ENCODE peak calls at places on chromosomes 16 and 17, in four cellular contexts. One of them, this sample, is unnamed.

GRCh38 chr17:76940738-76941350 is 72.6 kb downstream of the MGAT5B start:
- DNase-seq in thoracic aorta: no peak
- DNase-seq in tibial nerve: no peak
- DNase-seq in uterus: no peak
- DNase-seq in this sample: no peak

GRCh38 chr16:21088646-21089538 is 61.8 kb downstream of the DNAH3 start:
- DNase-seq in uterus: no peak
- DNase-seq in tibial nerve: no peak
- DNase-seq in thoracic aorta: no peak
- DNase-seq in this sample: no peak

GRCh38 chr16:4683255-4684029 is 9.9 kb upstream of the NUDT16L1 start:
- DNase-seq in tibial nerve: no peak
- DNase-seq in thoracic aorta: no peak
- DNase-seq in uterus: no peak
- DNase-seq in this sample: no peak

GRCh38 chr17:79615926-79616325 is 5.1 kb upstream of the RBFOX3 start:
- DNase-seq in tibial nerve: no peak
- DNase-seq in thoracic aorta: no peak
- DNase-seq in uterus: no peak
- DNase-seq in this sample: no peak

GRCh38 chr16:78200623-78201096 is 101.2 kb downstream of the WWOX start:
- DNase-seq in tibial nerve: no peak
- DNase-seq in thoracic aorta: no peak
- DNase-seq in uterus: no peak
- DNase-seq in this sample: no peak

GRCh38 chr17:68540981-68541380 is 28.8 kb downstream of the PRKAR1A start:
- DNase-seq in uterus: no peak
- DNase-seq in thoracic aorta: no peak
- DNase-seq in tibial nerve: no peak
- DNase-seq in this sample: no peak

GRCh38 chr17:74099441-74100340 is 103.8 kb upstream of the RPL38 start:
- DNase-seq in thoracic aorta: no peak
- DNase-seq in tibial nerve: no peak
- DNase-seq in uterus: no peak
- DNase-seq in this sample: no peak

GRCh38 chr16:23905027-23905426 is 69.2 kb downstream of the PRKCB start:
- DNase-seq in tibial nerve: no peak
- DNase-seq in uterus: peak; percentile 50
- DNase-seq in thoracic aorta: no peak
- DNase-seq in this sample: no peak

GRCh38 chr17:12554251-12554650 is 111.4 kb upstream of the MYOCD start:
- DNase-seq in thoracic aorta: no peak
- DNase-seq in uterus: no peak
- DNase-seq in tibial nerve: no peak
- DNase-seq in this sample: no peak

GRCh38 chr16:69040144-69040909 is 65.1 kb upstream of the HAS3 start:
- DNase-seq in tibial nerve: no peak
- DNase-seq in uterus: no peak
- DNase-seq in thoracic aorta: no peak
- DNase-seq in this sample: no peak

GRCh38 chr17:43517615-43518386 is 28.3 kb downstream of the ETV4 start:
- DNase-seq in uterus: no peak
- DNase-seq in tibial nerve: no peak
- DNase-seq in thoracic aorta: no peak
- DNase-seq in this sample: no peak

GRCh38 chr17:4703330-4703691 is 626 bp downstream of the PELP1 start:
- DNase-seq in uterus: no peak
- DNase-seq in tibial nerve: no peak
- DNase-seq in thoracic aorta: no peak
- DNase-seq in this sample: no peak

GRCh38 chr17:64741038-64741641 is 79.0 kb upstream of the SMURF2 start:
- DNase-seq in uterus: no peak
- DNase-seq in thoracic aorta: no peak
- DNase-seq in tibial nerve: no peak
- DNase-seq in this sample: no peak

GRCh38 chr17:73371285-73371684 is 59.5 kb upstream of the CDC42EP4 start:
- DNase-seq in thoracic aorta: no peak
- DNase-seq in uterus: no peak
- DNase-seq in tibial nerve: no peak
- DNase-seq in this sample: no peak

GRCh38 chr17:64073771-64074703 is 53.6 kb upstream of the ICAM2 start:
- DNase-seq in thoracic aorta: no peak
- DNase-seq in tibial nerve: no peak
- DNase-seq in uterus: no peak
- DNase-seq in this sample: no peak

GRCh38 chr16:12964466-12964865 is 63.1 kb downstream of the SHISA9 start:
- DNase-seq in tibial nerve: no peak
- DNase-seq in uterus: no peak
- DNase-seq in thoracic aorta: no peak
- DNase-seq in this sample: no peak

GRCh38 chr16:69469807-69470561 is 45.6 kb downstream of the CYB5B start:
- DNase-seq in thoracic aorta: no peak
- DNase-seq in tibial nerve: no peak
- DNase-seq in uterus: no peak
- DNase-seq in this sample: no peak

GRCh38 chr17:57662021-57662420 is 83.1 kb downstream of the CCDC182 start:
- DNase-seq in uterus: no peak
- DNase-seq in tibial nerve: no peak
- DNase-seq in thoracic aorta: no peak
- DNase-seq in this sample: no peak

GRCh38 chr16:30005341-30006094 is 5.3 kb downstream of the DOC2A start:
- DNase-seq in tibial nerve: no peak
- DNase-seq in thoracic aorta: no peak
- DNase-seq in uterus: no peak
- DNase-seq in this sample: no peak

GRCh38 chr17:33292981-33293867 is at the start of gene ASIC2:
- DNase-seq in thoracic aorta: no peak
- DNase-seq in uterus: no peak
- DNase-seq in tibial nerve: no peak
- DNase-seq in this sample: no peak

GRCh38 chr16:78212674-78213073 is 113.2 kb downstream of the WWOX start:
- DNase-seq in uterus: no peak
- DNase-seq in tibial nerve: no peak
- DNase-seq in thoracic aorta: no peak
- DNase-seq in this sample: no peak

GRCh38 chr17:1515640-1516402 is 591 bp downstream of the INPP5K start:
- DNase-seq in uterus: peak; percentile 75
- DNase-seq in tibial nerve: no peak
- DNase-seq in thoracic aorta: no peak
- DNase-seq in this sample: peak; percentile 53

GRCh38 chr17:76447931-76448652 is 4.9 kb downstream of the UBE2O start:
- DNase-seq in tibial nerve: no peak
- DNase-seq in thoracic aorta: no peak
- DNase-seq in uterus: no peak
- DNase-seq in this sample: no peak

GRCh38 chr16:68247400-68247799 is 2.2 kb downstream of the PLA2G15 start:
- DNase-seq in tibial nerve: no peak
- DNase-seq in uterus: no peak
- DNase-seq in thoracic aorta: no peak
- DNase-seq in this sample: peak; percentile 56

GRCh38 chr16:57946181-57946801 is 24.6 kb downstream of the CNGB1 start:
- DNase-seq in tibial nerve: no peak
- DNase-seq in thoracic aorta: no peak
- DNase-seq in uterus: no peak
- DNase-seq in this sample: no peak

GRCh38 chr17:73011016-73011486 is 81.4 kb downstream of the SLC39A11 start:
- DNase-seq in thoracic aorta: no peak
- DNase-seq in tibial nerve: no peak
- DNase-seq in uterus: no peak
- DNase-seq in this sample: peak; percentile 82

DNA sequence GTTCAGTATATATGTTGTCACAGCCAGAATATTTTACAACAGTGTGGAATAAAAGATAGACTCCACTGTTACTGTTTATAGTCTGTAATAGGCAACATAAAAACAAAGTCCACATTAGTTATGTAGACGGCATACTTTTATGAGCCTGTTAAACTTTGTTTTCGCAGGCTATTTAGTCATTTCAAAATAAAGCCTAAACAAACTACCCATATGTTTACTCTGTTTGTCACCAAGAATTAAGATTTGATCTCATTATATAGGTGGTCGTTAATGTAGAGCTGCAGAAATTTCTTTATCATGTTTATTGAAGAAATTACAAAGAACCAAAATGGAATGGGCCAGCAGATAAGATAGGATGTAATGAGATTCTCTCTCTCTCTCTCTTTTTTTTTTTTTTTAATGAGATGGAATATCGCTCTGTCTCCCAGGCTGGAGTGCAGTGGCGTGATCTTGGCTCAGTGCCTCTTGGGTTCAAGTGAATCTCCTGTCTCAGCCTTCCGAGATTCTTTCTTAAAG is 943.8 kb upstream of the SOX9 start:
- DNase-seq in uterus: no peak
- DNase-seq in tibial nerve: no peak
- DNase-seq in thoracic aorta: no peak
- DNase-seq in this sample: no peak
- TF ChIP-seq CTCF in uterus: no peak
- TF ChIP-seq CTCF in tibial nerve: no peak
- TF ChIP-seq CTCF in thoracic aorta: no peak
- TF ChIP-seq CTCF in this sample: no peak

GRCh38 chr17:67364847-67365761 is 1.3 kb downstream of the PSMD12 start:
- DNase-seq in thoracic aorta: no peak
- DNase-seq in tibial nerve: no peak
- DNase-seq in uterus: no peak
- DNase-seq in this sample: no peak

GRCh38 chr17:67362173-67362572 is 4.2 kb downstream of the PSMD12 start:
- DNase-seq in thoracic aorta: no peak
- DNase-seq in tibial nerve: no peak
- DNase-seq in uterus: no peak
- DNase-seq in this sample: no peak

GRCh38 chr17:67358612-67359011 is 7.8 kb downstream of the PSMD12 start:
- DNase-seq in tibial nerve: no peak
- DNase-seq in thoracic aorta: no peak
- DNase-seq in uterus: no peak
- DNase-seq in this sample: no peak

GRCh38 chr17:67360880-67361279 is 5.5 kb downstream of the PSMD12 start:
- DNase-seq in tibial nerve: no peak
- DNase-seq in uterus: no peak
- DNase-seq in thoracic aorta: no peak
- DNase-seq in this sample: no peak

DNA sequence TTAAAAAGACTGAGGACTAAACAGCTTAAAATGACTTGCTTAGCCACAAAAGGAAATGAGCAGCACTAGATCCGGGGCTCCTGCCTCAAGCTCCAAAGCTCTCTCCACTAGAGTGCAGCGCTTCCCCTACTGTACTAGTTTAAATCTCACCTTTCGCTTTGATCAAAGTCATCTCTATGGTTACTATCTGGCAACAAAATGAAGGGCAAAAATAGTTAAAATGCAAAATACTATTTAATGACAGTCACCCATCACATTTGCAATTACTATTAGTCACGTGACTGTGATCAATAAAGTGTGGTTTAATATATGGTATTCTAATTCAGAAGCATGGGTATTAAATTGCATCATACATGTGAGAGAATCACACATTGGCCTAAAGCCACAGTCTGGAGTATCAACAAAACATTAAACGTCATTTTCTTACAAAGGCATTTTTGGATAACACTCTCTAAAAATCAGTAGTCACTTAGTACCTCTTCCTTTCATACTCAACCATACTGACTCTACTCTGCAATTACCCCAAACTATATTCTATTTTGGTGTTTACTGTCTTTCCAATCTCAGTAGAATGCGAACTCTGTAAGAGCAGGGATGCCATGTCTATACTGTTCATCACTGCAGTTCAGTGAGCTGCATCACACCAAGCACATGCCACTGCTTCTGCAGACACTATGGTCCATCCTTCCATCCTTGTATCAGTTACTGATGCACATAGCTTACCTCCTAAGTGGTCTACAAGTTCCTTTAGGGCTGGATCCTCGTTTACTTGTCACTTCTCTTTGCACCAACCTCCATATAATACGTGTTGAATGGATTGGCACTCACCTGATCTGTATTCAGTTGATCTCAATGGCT is 6.2 kb downstream of the PSMD12 start:
- DNase-seq in tibial nerve: no peak
- DNase-seq in uterus: no peak
- DNase-seq in thoracic aorta: no peak
- DNase-seq in this sample: no peak
- TF ChIP-seq CTCF in tibial nerve: no peak
- TF ChIP-seq CTCF in uterus: no peak
- TF ChIP-seq CTCF in thoracic aorta: no peak
- TF ChIP-seq CTCF in this sample: no peak

GRCh38 chr16:65185379-65185778 is 63.5 kb upstream of the CDH11 start:
- DNase-seq in uterus: no peak
- DNase-seq in thoracic aorta: no peak
- DNase-seq in tibial nerve: no peak
- DNase-seq in this sample: no peak

GRCh38 chr16:65176603-65177002 is 54.7 kb upstream of the CDH11 start:
- DNase-seq in thoracic aorta: no peak
- DNase-seq in tibial nerve: no peak
- DNase-seq in uterus: peak; percentile 24
- DNase-seq in this sample: peak; percentile 41

GRCh38 chr16:65178151-65178550 is 56.3 kb upstream of the CDH11 start:
- DNase-seq in uterus: no peak
- DNase-seq in tibial nerve: no peak
- DNase-seq in thoracic aorta: no peak
- DNase-seq in this sample: no peak

DNA sequence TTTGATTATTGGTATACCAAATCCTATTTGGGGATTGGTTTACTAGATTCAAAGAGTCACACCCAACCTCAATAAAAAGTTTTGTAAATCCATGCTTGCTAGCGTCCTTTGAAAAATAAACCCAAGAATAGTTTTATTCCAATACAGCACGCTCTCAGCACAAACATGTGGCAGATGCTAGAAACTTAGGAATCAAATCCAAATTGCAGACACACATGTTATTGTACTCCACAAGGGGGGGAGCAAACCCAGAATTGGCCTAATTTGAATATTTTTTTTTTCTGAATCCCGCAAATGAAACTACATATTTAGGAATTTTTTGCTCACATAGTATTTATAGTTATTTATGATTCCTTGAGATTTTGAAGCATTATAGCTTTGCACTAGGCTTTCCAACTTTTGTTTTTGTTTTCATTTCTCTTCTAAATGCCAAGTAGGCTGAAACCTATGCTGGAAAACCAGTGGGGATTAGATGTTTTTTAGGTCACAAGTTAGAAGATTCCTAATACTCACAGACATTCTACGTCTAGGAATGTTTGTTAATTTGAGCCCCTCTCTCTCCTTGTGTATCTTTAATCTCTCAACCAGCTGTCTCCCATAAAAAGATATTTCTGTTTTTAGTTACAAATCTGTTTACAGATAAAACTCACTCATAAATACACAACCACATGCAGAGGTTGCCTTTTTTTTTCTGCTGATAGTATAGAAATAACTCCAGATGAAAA is 59.3 kb upstream of the CDH11 start:
- DNase-seq in tibial nerve: no peak
- DNase-seq in uterus: no peak
- DNase-seq in thoracic aorta: no peak
- DNase-seq in this sample: no peak
- TF ChIP-seq CTCF in tibial nerve: no peak
- TF ChIP-seq CTCF in uterus: no peak
- TF ChIP-seq CTCF in thoracic aorta: no peak
- TF ChIP-seq CTCF in this sample: no peak

DNA sequence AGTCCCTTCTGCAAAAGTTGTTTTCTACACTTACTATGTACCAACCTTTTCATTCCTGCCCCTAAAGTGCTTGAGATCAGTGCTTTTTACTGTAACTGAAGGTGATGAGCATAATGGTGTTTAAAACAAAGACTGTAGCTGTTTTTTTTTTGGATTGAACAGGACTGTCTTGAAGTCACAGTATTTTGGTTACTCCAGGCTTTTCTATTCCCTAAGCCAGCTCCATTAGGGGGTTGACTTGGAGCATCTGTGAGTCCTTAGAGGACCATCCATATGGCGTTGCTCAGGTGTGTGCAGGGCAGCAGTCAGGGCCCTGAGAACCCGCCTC is 29.0 kb upstream of the LGALS9 start:
- DNase-seq in thoracic aorta: no peak
- DNase-seq in tibial nerve: no peak
- DNase-seq in uterus: no peak
- DNase-seq in this sample: no peak
- TF ChIP-seq CTCF in thoracic aorta: no peak
- TF ChIP-seq CTCF in tibial nerve: no peak
- TF ChIP-seq CTCF in uterus: no peak
- TF ChIP-seq CTCF in this sample: no peak

This sample was measured in left lung.